ENCODE peak calls at places on chromosomes 1 and 21, in ten cellular contexts. W, U, D, L, F, V, Y, E, R and I are unnamed samples. For H3K4me1 and H3K27me3, the result is how much of the 10 kb centered on the place peaks cover.

GRCh38 chr1:180229483-180230415 is at the start of gene LHX4:
- DNase-seq in W (peak), U (no peak), D (peak), L (peak), F (no peak), V (peak), Y (peak), E (no peak), R (no peak), I (no peak)

GRCh38 chr1:234726359-234726836 is 116.4 kb upstream of the IRF2BP2 start:
- DNase-seq in W (no peak), U (no peak), D (no peak), L (no peak), F (no peak), V (peak), Y (peak), E (no peak), R (no peak), I (no peak)

GRCh38 chr21:40793057-40793456 is 53.9 kb downstream of the DSCAM start:
- DNase-seq in W (no peak), U (no peak), D (no peak), L (no peak), F (no peak), V (no peak), Y (no peak), E (no peak), R (peak), I (no peak)

GRCh38 chr1:2132222-2133038 is 62.1 kb downstream of the FAAP20 start:
- DNase-seq in W (peak), U (no peak), D (peak), L (no peak), F (no peak), V (peak), Y (peak), E (no peak), R (peak), I (peak)

GRCh38 chr1:154998818-154999650 is 3.6 kb upstream of the ZBTB7B start:
- DNase-seq in W (peak), U (no peak), D (peak), L (peak), F (peak), V (peak), Y (peak), E (no peak), R (no peak), I (peak)

GRCh38 chr1:32900956-32901822 is at the start of gene TMEM54:
- DNase-seq in W (peak), U (no peak), D (peak), L (peak), F (peak), V (peak), Y (peak), E (no peak), R (no peak), I (peak)

GRCh38 chr1:19344372-19344810 is 32.3 kb downstream of the SLC66A1 start:
- DNase-seq in W (peak), U (peak), D (peak), L (peak), F (peak), V (peak), Y (peak), E (no peak), R (no peak), I (peak)

GRCh38 chr1:52057245-52057644 is 1.1 kb downstream of the BTF3L4 start:
- DNase-seq in W (no peak), U (no peak), D (no peak), L (no peak), F (no peak), V (no peak), Y (no peak), E (no peak), R (no peak), I (no peak)

GRCh38 chr21:43854773-43855633 is 10.0 kb upstream of the AGPAT3 start:
- DNase-seq in W (no peak), U (no peak), D (no peak), L (no peak), F (no peak), V (no peak), Y (peak), E (no peak), R (no peak), I (no peak)

GRCh38 chr1:156437465-156437864 is 63.1 kb downstream of the MEF2D start:
- DNase-seq in W (no peak), U (no peak), D (no peak), L (no peak), F (no peak), V (no peak), Y (no peak), E (no peak), R (no peak), I (no peak)

GRCh38 chr1:41578712-41579335 is 94.3 kb upstream of the EDN2 start:
- DNase-seq in W (no peak), U (no peak), D (peak), L (no peak), F (peak), V (peak), Y (peak), E (no peak), R (no peak), I (no peak)

GRCh38 chr1:1080122-1080753 is 6.1 kb upstream of the RNF223 start:
- DNase-seq in W (no peak), U (no peak), D (peak), L (peak), F (peak), V (peak), Y (peak), E (no peak), R (no peak), I (peak)

GRCh38 chr1:18041107-18041506 is 66.5 kb upstream of the IGSF21 start:
- DNase-seq in W (no peak), U (no peak), D (no peak), L (no peak), F (peak), V (no peak), Y (no peak), E (no peak), R (no peak), I (no peak)

GRCh38 chr1:35047188-35047858 is 15.6 kb upstream of the ZMYM6 start:
- DNase-seq in W (no peak), U (no peak), D (peak), L (no peak), F (no peak), V (no peak), Y (no peak), E (no peak), R (peak), I (no peak)

GRCh38 chr1:214351551-214352277 is 70.8 kb downstream of the SMYD2 start:
- DNase-seq in W (no peak), U (no peak), D (no peak), L (no peak), F (no peak), V (no peak), Y (no peak), E (no peak), R (no peak), I (no peak)

GRCh38 chr1:89633745-89634625 is 1.1 kb downstream of the LRRC8C start:
- DNase-seq in W (peak), U (no peak), D (peak), L (peak), F (no peak), V (peak), Y (peak), E (no peak), R (peak), I (no peak)

GRCh38 chr1:192601145-192602048 is 25.8 kb downstream of the RGS1 start:
- DNase-seq in W (no peak), U (no peak), D (peak), L (no peak), F (no peak), V (no peak), Y (no peak), E (no peak), R (peak), I (no peak)

GRCh38 chr1:17342014-17342441 is 30.0 kb upstream of the PADI6 start:
- DNase-seq in W (no peak), U (no peak), D (no peak), L (no peak), F (peak), V (no peak), Y (no peak), E (no peak), R (no peak), I (no peak)

GRCh38 chr1:183694035-183694434 is 40.9 kb upstream of the APOBEC4 start:
- DNase-seq in W (no peak), U (no peak), D (no peak), L (no peak), F (no peak), V (no peak), Y (peak), E (no peak), R (no peak), I (no peak)

GRCh38 chr1:164735315-164736052 is 176.5 kb downstream of the PBX1 start:
- DNase-seq in W (no peak), U (no peak), D (peak), L (no peak), F (peak), V (peak), Y (no peak), E (no peak), R (peak), I (no peak)

GRCh38 chr1:206468571-206468970 is 1.7 kb upstream of the IKBKE start:
- DNase-seq in W (no peak), U (no peak), D (peak), L (no peak), F (no peak), V (no peak), Y (no peak), E (no peak), R (no peak), I (no peak)

GRCh38 chr1:151990856-151991198 is 2.8 kb downstream of the S100A10 start:
- DNase-seq in W (peak), U (no peak), D (peak), L (peak), F (peak), V (no peak), Y (peak), E (no peak), R (peak), I (no peak)

GRCh38 chr1:18484726-18485125 is 4.0 kb downstream of the KLHDC7A start:
- DNase-seq in W (no peak), U (no peak), D (no peak), L (no peak), F (peak), V (no peak), Y (no peak), E (no peak), R (no peak), I (no peak)

GRCh38 chr1:114037952-114038867 is 58.9 kb downstream of the OLFML3 start:
- DNase-seq in W (no peak), U (no peak), D (peak), L (no peak), F (no peak), V (peak), Y (peak), E (no peak), R (no peak), I (no peak)

GRCh38 chr1:25223471-25223870 is 8.8 kb downstream of the SYF2 start:
- DNase-seq in W (no peak), U (no peak), D (peak), L (no peak), F (no peak), V (no peak), Y (no peak), E (no peak), R (no peak), I (no peak)

GRCh38 chr1:107183011-107183410 is 42.2 kb downstream of the NTNG1 start:
- DNase-seq in W (no peak), U (no peak), D (no peak), L (no peak), F (no peak), V (no peak), Y (no peak), E (no peak), R (peak), I (no peak)

GRCh38 chr1:100320311-100321097 is 31.8 kb upstream of the CDC14A start:
- DNase-seq in W (no peak), U (no peak), D (no peak), L (no peak), F (no peak), V (no peak), Y (no peak), E (no peak), R (no peak), I (no peak)

GRCh38 chr1:169896013-169896412 is 2.3 kb upstream of the SCYL3 start:
- DNase-seq in W (no peak), U (no peak), D (no peak), L (no peak), F (no peak), V (no peak), Y (no peak), E (no peak), R (no peak), I (no peak)

DNA sequence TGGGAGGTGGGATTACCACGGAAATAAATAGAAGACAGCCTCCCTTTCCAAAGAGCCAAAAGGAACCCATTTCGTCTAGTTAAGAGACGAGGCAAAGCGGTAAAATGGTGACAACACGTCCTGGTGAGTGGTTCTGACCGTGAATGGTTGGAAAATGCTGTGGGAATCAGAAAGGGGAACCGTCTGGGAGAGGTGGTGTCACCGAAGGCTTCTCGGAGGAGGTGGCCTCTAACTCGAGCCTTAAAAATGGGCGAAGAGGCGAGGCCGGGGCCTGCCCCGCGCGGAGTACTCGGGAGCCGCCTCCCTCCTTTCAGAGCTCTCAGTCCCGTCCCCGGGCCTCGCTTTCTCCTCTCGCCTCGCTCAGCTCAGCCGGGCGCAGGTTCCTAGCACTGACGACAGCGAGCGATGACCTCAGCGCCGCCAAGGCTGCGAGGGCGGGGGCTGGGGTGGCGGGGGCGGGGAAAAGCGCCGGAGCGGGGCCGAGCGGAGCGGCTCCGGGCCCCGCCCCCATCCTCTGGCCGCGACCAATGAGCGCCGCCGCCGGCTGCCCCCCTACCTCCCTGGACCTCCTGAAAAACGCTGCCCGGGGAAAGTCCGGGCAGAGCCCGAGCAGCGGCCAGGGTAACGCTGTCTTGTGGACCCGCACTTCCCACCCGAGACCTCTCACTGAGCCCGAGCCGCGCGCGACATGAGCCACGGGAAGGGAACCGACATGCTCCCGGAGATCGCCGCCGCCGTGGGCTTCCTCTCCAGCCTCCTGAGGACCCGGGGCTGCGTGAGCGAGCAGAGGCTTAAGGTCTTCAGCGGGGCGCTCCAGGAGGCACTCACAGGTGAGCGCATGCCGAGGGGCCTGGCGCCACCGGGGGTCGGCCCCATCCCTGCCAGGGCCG is at the start of gene BTG2:
- DNase-seq in W (peak), U (peak), D (peak), L (peak), F (peak), V (peak), Y (peak), E (no peak), R (peak), I (peak)
- H3K4me1 ChIP-seq in W (under half), U (under half), D (under half), L (under half), F (under half), V (under half), Y (under half), E (half or more), R (under half), I (half or more)

GRCh38 chr1:88180449-88181108 is 503.5 kb upstream of the PKN2 start:
- DNase-seq in W (peak), U (peak), D (peak), L (peak), F (peak), V (peak), Y (peak), E (peak), R (peak), I (peak)
- TF ChIP-seq CTCF in W (peak), U (peak), D (peak), L (peak), F (peak), V (peak), Y (peak), E (peak), R (peak), I (peak)

DNA sequence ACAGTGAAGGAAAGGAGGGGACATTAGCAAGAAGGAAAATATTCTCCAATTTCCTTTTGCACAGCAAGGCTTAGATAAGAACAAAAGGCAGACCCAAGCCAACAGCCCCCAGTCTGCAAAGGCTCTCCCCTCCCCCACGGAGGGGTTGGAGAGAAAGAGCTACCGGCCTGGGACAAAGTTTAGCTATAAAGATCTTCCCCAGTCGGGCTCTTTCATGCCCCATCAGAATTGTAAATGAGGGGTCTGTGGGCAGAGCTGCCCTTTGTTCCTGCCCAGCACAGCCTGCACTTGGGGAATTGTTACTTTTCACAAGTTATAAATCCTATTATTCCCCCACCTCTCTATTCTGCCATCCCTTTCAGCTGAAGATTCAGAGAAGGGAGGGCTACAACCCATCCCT is 3.6 kb downstream of the MYCL start:
- DNase-seq in W (no peak), U (no peak), D (no peak), L (no peak), F (peak), V (peak), Y (no peak), E (no peak), R (no peak), I (no peak)
- H3K27me3 ChIP-seq in W (under half), U (under half), D (under half), L (under half), F (under half), V (under half), Y (under half), E (under half), R (under half), I (half or more)

GRCh38 chr1:227466039-227466645 is 97.2 kb upstream of the ZNF678 start:
- DNase-seq in W (no peak), U (no peak), D (no peak), L (no peak), F (no peak), V (no peak), Y (no peak), E (no peak), R (no peak), I (no peak)
- H3K4me1 ChIP-seq in W (under half), U (under half), D (under half), L (under half), F (under half), V (under half), Y (under half), E (under half), R (under half), I (under half)

GRCh38 chr1:236122176-236122575 is 20.2 kb upstream of the GPR137B start:
- DNase-seq in W (no peak), U (no peak), D (no peak), L (no peak), F (no peak), V (no peak), Y (no peak), E (no peak), R (no peak), I (no peak)

GRCh38 chr1:236127045-236127444 is 15.3 kb upstream of the GPR137B start:
- DNase-seq in W (no peak), U (no peak), D (no peak), L (no peak), F (no peak), V (no peak), Y (no peak), E (no peak), R (no peak), I (no peak)

GRCh38 chr1:236123563-236123962 is 18.8 kb upstream of the GPR137B start:
- DNase-seq in W (no peak), U (no peak), D (no peak), L (no peak), F (no peak), V (no peak), Y (no peak), E (no peak), R (no peak), I (no peak)

GRCh38 chr1:236128646-236129178 is 13.6 kb upstream of the GPR137B start:
- DNase-seq in W (no peak), U (no peak), D (no peak), L (no peak), F (no peak), V (no peak), Y (no peak), E (no peak), R (no peak), I (no peak)

DNA sequence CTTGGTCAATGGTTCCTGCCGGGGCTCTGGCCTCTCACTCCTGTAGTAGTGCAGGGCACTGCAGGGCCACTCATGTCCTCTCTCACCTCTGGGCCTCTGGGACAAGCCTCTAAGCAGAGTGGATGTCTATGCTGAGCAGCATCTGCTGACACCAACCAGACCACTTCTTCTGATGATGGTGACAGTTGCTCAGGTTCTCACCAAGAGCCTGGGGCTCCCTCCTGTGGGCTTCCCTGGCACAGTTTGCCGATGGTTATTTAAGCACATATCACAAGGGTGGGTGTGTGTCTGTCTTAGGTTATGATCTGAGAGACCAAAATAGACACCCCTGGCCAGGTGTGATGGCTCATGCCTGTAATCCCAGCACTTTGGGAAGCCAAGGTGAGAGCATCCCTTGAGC is 17.4 kb upstream of the GPR137B start:
- DNase-seq in W (no peak), U (no peak), D (peak), L (no peak), F (no peak), V (no peak), Y (no peak), E (no peak), R (no peak), I (no peak)
- TF ChIP-seq CTCF in W (no peak), U (peak), D (peak), L (no peak), F (no peak), V (no peak), Y (no peak), E (peak), R (no peak), I (no peak)

DNA sequence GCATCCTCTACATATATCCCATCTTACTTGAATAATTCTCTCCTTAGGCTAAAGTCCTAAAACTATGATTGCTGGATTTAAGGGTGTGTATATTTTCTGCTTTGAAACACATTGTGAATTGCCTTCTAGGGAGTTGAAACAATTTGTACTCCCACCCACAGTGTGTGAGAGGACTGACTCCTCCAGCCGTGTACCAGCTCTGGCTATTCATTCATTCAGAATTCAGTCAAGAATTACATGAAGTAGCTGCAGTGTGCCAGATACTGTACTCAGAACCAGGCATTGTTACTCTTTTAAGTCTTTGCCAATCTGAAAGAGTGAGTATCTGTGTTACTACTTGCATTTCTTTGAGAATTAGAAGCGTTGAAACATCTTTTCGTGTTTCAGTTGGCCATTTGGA is 135.0 kb downstream of the DHRS3 start:
- DNase-seq in W (no peak), U (no peak), D (no peak), L (no peak), F (no peak), V (no peak), Y (no peak), E (no peak), R (no peak), I (no peak)
- H3K27me3 ChIP-seq in W (under half), U (under half), D (under half), L (under half), F (under half), V (under half), Y (under half), E (under half), R (under half), I (under half)